ENCODE peak calls at places on chromosomes 7 and 10, in seven cellular contexts. H, W, S, E, F, N and G are unnamed samples.

GRCh38 chr10:77406764-77407430 is 230.7 kb downstream of the KCNMA1 start:
- DNase-seq in H (no peak), W (no peak), S (no peak), E (no peak), F (no peak), N (no peak), G (no peak)

GRCh38 chr7:101804642-101805401 is 12.6 kb upstream of the CUX1 start:
- DNase-seq in H (no peak), W (no peak), S (peak), E (peak), F (no peak), N (no peak), G (no peak)

GRCh38 chr10:34010891-34011290 is 676.4 kb upstream of the NRP1 start:
- DNase-seq in H (no peak), W (no peak), S (no peak), E (no peak), F (no peak), N (no peak), G (no peak)

GRCh38 chr10:91909178-91909677 is at the start of gene FGFBP3:
- DNase-seq in H (peak), W (peak), S (no peak), E (peak), F (peak), N (no peak), G (no peak)

GRCh38 chr10:103709341-103709920 is 145.9 kb downstream of the SH3PXD2A start:
- DNase-seq in H (no peak), W (no peak), S (no peak), E (no peak), F (no peak), N (no peak), G (no peak)

GRCh38 chr7:96414931-96415292 is 93.0 kb upstream of the SLC25A13 start:
- DNase-seq in H (peak), W (peak), S (peak), E (peak), F (peak), N (no peak), G (no peak)

GRCh38 chr10:69051303-69051702 is 36.6 kb upstream of the SRGN start:
- DNase-seq in H (no peak), W (peak), S (no peak), E (no peak), F (no peak), N (no peak), G (no peak)

GRCh38 chr10:62148155-62148554 is 120.5 kb downstream of the RTKN2 start:
- DNase-seq in H (no peak), W (no peak), S (no peak), E (no peak), F (no peak), N (no peak), G (no peak)

GRCh38 chr7:83921798-83922607 is 272.6 kb downstream of the SEMA3A start:
- DNase-seq in H (no peak), W (no peak), S (no peak), E (no peak), F (no peak), N (no peak), G (no peak)